ENCODE peak calls at places on chromosomes 7 and 10, in nine cellular contexts. I is CD4-positive, CD25-positive, alpha-beta regulatory T cell; O is CD4-positive, alpha-beta memory T cell; E is fibroblast of lung; Z is neuronal stem cell; S is SJCRH30; B is neural progenitor cell; H is suprapubic skin; A is CD8-positive, alpha-beta T cell. D is an unnamed sample. For H3K36me3 and H3K9me3, the result is how much of the 10 kb centered on the place peaks cover.

GRCh38 chr10:48690791-48691660 is 6.4 kb downstream of the WDFY4 start:
- DNase-seq in I (no peak), O (no peak), E (no peak), Z (no peak), S (no peak), B (no peak), H (no peak), A (no peak), D (peak)

GRCh38 chr10:95792874-95793285 is 36.9 kb downstream of the ENTPD1 start:
- DNase-seq in I (no peak), O (no peak), E (peak), Z (no peak), S (no peak), B (peak), H (no peak), A (no peak), D (no peak)

GRCh38 chr7:75842836-75843446 is 29.3 kb upstream of the CCL24 start:
- DNase-seq in I (no peak), O (no peak), E (peak), Z (no peak), S (peak), B (no peak), H (no peak), A (no peak), D (no peak)

GRCh38 chr10:83961620-83962019 is 177.7 kb upstream of the GHITM start:
- DNase-seq in I (no peak), O (no peak), E (peak), Z (no peak), S (no peak), B (peak), H (no peak), A (no peak), D (no peak)

GRCh38 chr7:104264281-104264680 is 56.5 kb upstream of the ORC5 start:
- DNase-seq in I (no peak), O (no peak), E (peak), Z (no peak), S (no peak), B (no peak), H (no peak), A (no peak), D (no peak)

GRCh38 chr7:4270941-4271715 is 411.0 kb upstream of the FOXK1 start:
- DNase-seq in I (no peak), O (no peak), E (no peak), Z (no peak), S (no peak), B (peak), H (no peak), A (no peak), D (no peak)

GRCh38 chr7:50342616-50343114 is 38.1 kb downstream of the IKZF1 start:
- DNase-seq in I (peak), O (peak), E (no peak), Z (no peak), S (peak), B (peak), H (no peak), A (no peak), D (peak)

GRCh38 chr7:51262796-51263519 is 53.7 kb downstream of the COBL start:
- DNase-seq in I (no peak), O (no peak), E (no peak), Z (no peak), S (no peak), B (no peak), H (no peak), A (no peak), D (no peak)

GRCh38 chr10:100878291-100878910 is 34.4 kb upstream of the SLF2 start:
- DNase-seq in I (no peak), O (peak), E (peak), Z (peak), S (peak), B (peak), H (no peak), A (no peak), D (peak)

GRCh38 chr10:131000737-131001136 is 310.8 kb downstream of the TCERG1L start:
- DNase-seq in I (no peak), O (no peak), E (no peak), Z (no peak), S (no peak), B (no peak), H (no peak), A (no peak), D (no peak)

GRCh38 chr7:101517304-101517703 is 111.8 kb downstream of the MYL10 start:
- DNase-seq in I (no peak), O (no peak), E (no peak), Z (no peak), S (no peak), B (no peak), H (no peak), A (no peak), D (no peak)

GRCh38 chr7:30965372-30965771 is 1.6 kb downstream of the GHRHR start:
- DNase-seq in I (no peak), O (no peak), E (no peak), Z (no peak), S (no peak), B (no peak), H (no peak), A (no peak), D (no peak)

GRCh38 chr7:82105463-82105862 is 335.6 kb upstream of the HGF start:
- DNase-seq in I (no peak), O (no peak), E (peak), Z (no peak), S (peak), B (no peak), H (no peak), A (no peak), D (no peak)

GRCh38 chr10:17607603-17608332 is 9.4 kb downstream of the HACD1 start:
- DNase-seq in I (peak), O (peak), E (peak), Z (peak), S (peak), B (peak), H (no peak), A (no peak), D (peak)

GRCh38 chr10:102113956-102114857 is 6.0 kb downstream of the LDB1 start:
- DNase-seq in I (no peak), O (no peak), E (peak), Z (no peak), S (peak), B (peak), H (peak), A (no peak), D (peak)

GRCh38 chr10:96096958-96097357 is 33.1 kb upstream of the ZNF518A start:
- DNase-seq in I (no peak), O (no peak), E (no peak), Z (no peak), S (no peak), B (no peak), H (no peak), A (no peak), D (no peak)

GRCh38 chr7:27241189-27242045 is 1.2 kb upstream of the EVX1 start:
- DNase-seq in I (no peak), O (no peak), E (no peak), Z (no peak), S (no peak), B (peak), H (no peak), A (no peak), D (peak)

GRCh38 chr10:45280113-45280512 is 35.3 kb downstream of the OR13A1 start:
- DNase-seq in I (no peak), O (no peak), E (no peak), Z (no peak), S (no peak), B (peak), H (no peak), A (no peak), D (no peak)

GRCh38 chr10:122665946-122666345 is 33.7 kb downstream of the C10orf120 start:
- DNase-seq in I (no peak), O (no peak), E (no peak), Z (no peak), S (no peak), B (no peak), H (peak), A (no peak), D (no peak)

GRCh38 chr10:102729090-102730026 is 14.4 kb upstream of the WBP1L start:
- DNase-seq in I (peak), O (no peak), E (peak), Z (peak), S (peak), B (peak), H (peak), A (peak), D (peak)

GRCh38 chr7:123747620-123748141 is 1.1 kb downstream of the WASL start:
- DNase-seq in I (no peak), O (peak), E (peak), Z (peak), S (peak), B (peak), H (peak), A (no peak), D (peak)

GRCh38 chr10:105797234-105797890 is 1156.3 kb downstream of the SORCS3 start:
- DNase-seq in I (peak), O (no peak), E (no peak), Z (peak), S (peak), B (peak), H (no peak), A (no peak), D (no peak)

GRCh38 chr7:151859111-151859947 is 17.6 kb downstream of the PRKAG2 start:
- DNase-seq in I (no peak), O (no peak), E (no peak), Z (no peak), S (no peak), B (no peak), H (no peak), A (no peak), D (no peak)

GRCh38 chr7:116443101-116443523 is 56.4 kb upstream of the CAV2 start:
- DNase-seq in I (no peak), O (no peak), E (peak), Z (no peak), S (peak), B (no peak), H (no peak), A (no peak), D (no peak)

DNA sequence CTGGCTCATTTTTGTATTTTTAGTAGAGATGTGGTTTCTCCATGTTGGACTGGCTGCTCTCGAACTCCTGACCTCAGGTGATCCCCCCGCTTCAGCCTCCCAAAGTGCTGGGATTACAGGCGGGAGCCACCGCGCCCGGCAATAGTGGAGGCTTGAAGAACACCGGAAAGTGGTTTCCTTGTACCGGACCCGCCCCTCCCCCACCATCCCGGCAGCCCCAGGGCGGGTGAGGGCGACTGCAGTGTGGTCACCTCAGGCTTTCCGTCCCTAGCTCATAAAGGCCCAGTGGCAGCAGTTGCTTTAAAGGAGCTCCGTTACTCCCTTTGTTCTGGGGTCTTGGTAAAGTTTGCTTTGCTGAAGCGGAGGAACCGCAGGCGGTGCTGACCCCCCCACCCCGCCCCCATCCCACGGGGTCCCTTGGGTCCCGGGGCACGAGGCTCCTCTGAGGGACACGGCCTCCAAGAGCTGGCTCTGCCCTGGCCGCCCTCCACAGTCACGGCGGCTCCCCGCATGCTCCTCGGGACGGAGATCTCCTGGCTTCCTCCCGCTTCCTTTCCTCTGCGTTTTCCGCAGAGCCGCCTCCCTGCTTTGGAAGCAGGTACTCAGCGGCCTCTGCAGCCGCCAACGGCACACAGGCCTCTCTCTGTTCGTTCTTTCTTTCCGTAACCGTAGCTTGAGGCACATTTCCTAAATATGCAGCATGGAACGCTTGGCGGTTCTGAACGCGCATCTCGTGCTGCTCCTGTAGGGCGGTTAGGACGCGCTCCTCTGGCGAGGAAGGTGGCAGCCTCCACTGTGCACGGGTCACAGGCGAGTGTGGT is 77.3 kb downstream of the DNAJB6 start:
- DNase-seq in I (no peak), O (no peak), E (no peak), Z (no peak), S (no peak), B (no peak), H (no peak), A (no peak), D (no peak)
- H3K36me3 ChIP-seq in I (under half), O (under half), E (under half), Z (under half), S (under half), B (under half), H (half or more), A (under half), D (half or more)

GRCh38 chr7:6675807-6676405 is 30.8 kb downstream of the ZNF12 start:
- DNase-seq in I (no peak), O (no peak), E (no peak), Z (no peak), S (no peak), B (no peak), H (no peak), A (no peak), D (no peak)

DNA sequence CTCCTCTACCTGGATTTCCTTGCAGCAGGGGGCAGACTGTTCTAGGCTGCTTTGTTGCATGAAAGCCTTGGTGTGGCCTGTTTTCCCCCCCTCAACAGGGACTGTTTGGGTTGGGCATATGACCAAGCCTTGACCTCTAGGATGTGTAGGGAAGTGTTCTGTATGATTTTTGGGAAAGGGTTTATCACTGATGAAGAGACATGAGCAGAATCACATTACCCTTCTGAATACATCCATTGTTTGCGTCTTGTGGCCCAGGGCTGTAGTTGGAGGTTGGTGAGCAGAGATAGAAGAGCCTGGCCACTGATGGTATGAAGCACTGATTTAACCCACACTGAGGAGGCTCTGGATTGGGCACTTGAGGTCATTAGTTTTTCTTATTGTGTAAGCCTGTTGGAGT is 26.6 kb downstream of the ZNF12 start:
- DNase-seq in I (no peak), O (no peak), E (no peak), Z (no peak), S (no peak), B (no peak), H (no peak), A (no peak), D (no peak)
- H3K9me3 ChIP-seq in I (half or more), O (half or more), E (under half), Z (half or more), S (under half), B (under half), H (half or more), A (half or more), D (half or more)

GRCh38 chr10:113690749-113691148 is 11.0 kb downstream of the CASP7 start:
- DNase-seq in I (no peak), O (no peak), E (no peak), Z (no peak), S (no peak), B (no peak), H (no peak), A (no peak), D (no peak)
- H3K36me3 ChIP-seq in I (under half), O (under half), E (under half), Z (under half), S (under half), B (under half), H (under half), A (under half), D (under half)

DNA sequence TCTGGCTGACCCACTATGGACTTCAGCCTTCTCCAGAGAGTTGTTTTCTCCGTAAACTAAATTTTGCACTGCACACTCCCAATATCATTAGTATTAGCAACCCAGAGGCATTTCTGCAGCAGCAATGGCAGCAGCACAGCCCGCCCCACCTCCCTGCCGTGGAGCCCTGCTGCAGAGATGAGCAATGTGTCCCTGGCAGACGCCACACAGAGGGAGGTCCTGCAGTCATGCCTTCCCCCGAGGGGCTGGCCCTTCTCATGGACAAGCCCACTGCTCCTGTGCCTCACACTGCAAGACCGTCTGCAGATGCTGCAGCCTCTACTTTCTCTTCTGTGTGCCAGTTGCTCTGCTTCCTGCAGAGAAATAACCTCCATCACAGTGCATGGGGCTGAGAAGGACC is 393.4 kb upstream of the MKI67 start:
- DNase-seq in I (no peak), O (no peak), E (no peak), Z (no peak), S (no peak), B (no peak), H (no peak), A (no peak), D (no peak)
- H3K9me3 ChIP-seq in I (under half), O (under half), E (under half), Z (under half), S (under half), B (under half), H (under half), A (under half), D (under half)

DNA sequence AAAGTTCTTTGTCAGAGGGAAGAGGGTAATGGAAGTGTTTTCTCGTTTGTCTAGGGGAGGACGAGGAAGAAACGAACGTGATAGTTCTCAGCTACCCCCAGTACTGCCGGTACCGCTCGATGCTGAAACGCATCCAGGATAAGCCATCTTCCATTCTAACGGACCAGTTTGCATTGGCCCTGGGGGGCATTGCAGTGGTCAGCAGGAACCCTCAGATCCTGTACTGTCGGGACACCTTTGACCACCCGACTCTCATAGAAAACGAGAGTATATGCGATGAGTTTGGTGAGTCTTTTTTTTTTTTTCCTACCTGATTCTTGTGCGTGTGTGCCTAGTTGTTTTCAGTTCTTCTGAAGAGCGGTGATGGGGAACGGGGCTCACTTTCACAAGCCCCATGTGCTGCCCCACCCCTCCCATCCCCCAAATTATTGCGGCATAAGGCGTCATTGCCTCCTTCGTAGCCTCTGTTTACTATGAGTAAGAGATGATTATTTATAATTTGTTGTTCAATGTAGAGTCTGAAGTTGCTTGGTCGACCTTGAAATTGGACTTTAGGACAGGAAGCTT is 98.6 kb downstream of the ARID5B start:
- DNase-seq in I (no peak), O (no peak), E (no peak), Z (no peak), S (no peak), B (no peak), H (no peak), A (no peak), D (no peak)
- H3K36me3 ChIP-seq in I (half or more), O (under half), E (under half), Z (under half), S (under half), B (under half), H (under half), A (under half), D (under half)